ENCODE peak calls at places on chromosomes 4 and X, in seven cellular contexts. One of them, this sample, is unnamed.

GRCh38 chr4:87235020-87235671 is 14.7 kb upstream of the KLHL8 start:
- DNase-seq in sigmoid colon: no peak
- DNase-seq in GM06990: no peak
- DNase-seq in pancreas: no peak
- DNase-seq in WERI-Rb-1: no peak
- DNase-seq in fibroblast of mammary gland: peak
- DNase-seq in astrocyte of the cerebellum: no peak
- DNase-seq in this sample: no peak

GRCh38 chr4:71595576-71596108 is 188.2 kb downstream of the GC start:
- DNase-seq in sigmoid colon: no peak
- DNase-seq in GM06990: no peak
- DNase-seq in pancreas: no peak
- DNase-seq in WERI-Rb-1: no peak
- DNase-seq in fibroblast of mammary gland: peak
- DNase-seq in astrocyte of the cerebellum: no peak
- DNase-seq in this sample: peak

GRCh38 chr4:109185951-109186350 is 116.5 kb downstream of the COL25A1 start:
- DNase-seq in sigmoid colon: no peak
- DNase-seq in GM06990: no peak
- DNase-seq in pancreas: no peak
- DNase-seq in WERI-Rb-1: no peak
- DNase-seq in fibroblast of mammary gland: no peak
- DNase-seq in astrocyte of the cerebellum: no peak
- DNase-seq in this sample: no peak

GRCh38 chrX:24838624-24839023 is 144.9 kb downstream of the POLA1 start:
- DNase-seq in sigmoid colon: no peak
- DNase-seq in GM06990: no peak
- DNase-seq in pancreas: no peak
- DNase-seq in WERI-Rb-1: no peak
- DNase-seq in fibroblast of mammary gland: peak
- DNase-seq in astrocyte of the cerebellum: peak
- DNase-seq in this sample: no peak

GRCh38 chrX:41014776-41015175 is 70.5 kb upstream of the USP9X start:
- DNase-seq in sigmoid colon: no peak
- DNase-seq in GM06990: no peak
- DNase-seq in pancreas: no peak
- DNase-seq in WERI-Rb-1: no peak
- DNase-seq in fibroblast of mammary gland: peak
- DNase-seq in astrocyte of the cerebellum: no peak
- DNase-seq in this sample: no peak

GRCh38 chrX:2690856-2691542 is at the start of gene CD99:
- DNase-seq in sigmoid colon: peak
- DNase-seq in GM06990: peak
- DNase-seq in pancreas: peak
- DNase-seq in WERI-Rb-1: peak
- DNase-seq in fibroblast of mammary gland: peak
- DNase-seq in astrocyte of the cerebellum: no peak
- DNase-seq in this sample: peak

GRCh38 chrX:154541896-154542722 is 4.5 kb downstream of the G6PD start:
- DNase-seq in sigmoid colon: peak
- DNase-seq in GM06990: no peak
- DNase-seq in pancreas: no peak
- DNase-seq in WERI-Rb-1: no peak
- DNase-seq in fibroblast of mammary gland: peak
- DNase-seq in astrocyte of the cerebellum: peak
- DNase-seq in this sample: peak

GRCh38 chrX:42678133-42678532 is 99.8 kb downstream of the PPP1R2C start:
- DNase-seq in sigmoid colon: no peak
- DNase-seq in GM06990: no peak
- DNase-seq in pancreas: peak
- DNase-seq in WERI-Rb-1: peak
- DNase-seq in fibroblast of mammary gland: peak
- DNase-seq in astrocyte of the cerebellum: no peak
- DNase-seq in this sample: no peak

GRCh38 chr4:78776031-78776728 is at the start of gene BMP2K:
- DNase-seq in sigmoid colon: peak
- DNase-seq in GM06990: peak
- DNase-seq in pancreas: peak
- DNase-seq in WERI-Rb-1: peak
- DNase-seq in fibroblast of mammary gland: peak
- DNase-seq in astrocyte of the cerebellum: peak
- DNase-seq in this sample: peak

GRCh38 chr4:141207971-141208370 is 12.7 kb upstream of the ZNF330 start:
- DNase-seq in sigmoid colon: no peak
- DNase-seq in GM06990: no peak
- DNase-seq in pancreas: no peak
- DNase-seq in WERI-Rb-1: no peak
- DNase-seq in fibroblast of mammary gland: no peak
- DNase-seq in astrocyte of the cerebellum: no peak
- DNase-seq in this sample: no peak

GRCh38 chrX:47358387-47359065 is 11.9 kb upstream of the ZNF157 start:
- DNase-seq in sigmoid colon: no peak
- DNase-seq in GM06990: no peak
- DNase-seq in pancreas: no peak
- DNase-seq in WERI-Rb-1: no peak
- DNase-seq in fibroblast of mammary gland: no peak
- DNase-seq in astrocyte of the cerebellum: no peak
- DNase-seq in this sample: peak

GRCh38 chr4:184590196-184590595 is 59.1 kb downstream of the CASP3 start:
- DNase-seq in sigmoid colon: no peak
- DNase-seq in GM06990: no peak
- DNase-seq in pancreas: no peak
- DNase-seq in WERI-Rb-1: no peak
- DNase-seq in fibroblast of mammary gland: no peak
- DNase-seq in astrocyte of the cerebellum: no peak
- DNase-seq in this sample: no peak

GRCh38 chr4:19375931-19376330 is 875.8 kb upstream of the SLIT2 start:
- DNase-seq in sigmoid colon: no peak
- DNase-seq in GM06990: no peak
- DNase-seq in pancreas: no peak
- DNase-seq in WERI-Rb-1: no peak
- DNase-seq in fibroblast of mammary gland: peak
- DNase-seq in astrocyte of the cerebellum: no peak
- DNase-seq in this sample: no peak

GRCh38 chr4:105472871-105473339 is 957 bp downstream of the PPA2 start:
- DNase-seq in sigmoid colon: no peak
- DNase-seq in GM06990: no peak
- DNase-seq in pancreas: no peak
- DNase-seq in WERI-Rb-1: no peak
- DNase-seq in fibroblast of mammary gland: no peak
- DNase-seq in astrocyte of the cerebellum: no peak
- DNase-seq in this sample: no peak

GRCh38 chr4:164252286-164252685 is 501.6 kb upstream of the SMIM31 start:
- DNase-seq in sigmoid colon: no peak
- DNase-seq in GM06990: no peak
- DNase-seq in pancreas: no peak
- DNase-seq in WERI-Rb-1: no peak
- DNase-seq in fibroblast of mammary gland: peak
- DNase-seq in astrocyte of the cerebellum: no peak
- DNase-seq in this sample: no peak

GRCh38 chr4:42151568-42152506 is 618 bp downstream of the BEND4 start:
- DNase-seq in sigmoid colon: no peak
- DNase-seq in GM06990: peak
- DNase-seq in pancreas: peak
- DNase-seq in WERI-Rb-1: peak
- DNase-seq in fibroblast of mammary gland: no peak
- DNase-seq in astrocyte of the cerebellum: no peak
- DNase-seq in this sample: peak

GRCh38 chr4:78704981-78705757 is 71.0 kb upstream of the BMP2K start:
- DNase-seq in sigmoid colon: no peak
- DNase-seq in GM06990: no peak
- DNase-seq in pancreas: no peak
- DNase-seq in WERI-Rb-1: no peak
- DNase-seq in fibroblast of mammary gland: peak
- DNase-seq in astrocyte of the cerebellum: peak
- DNase-seq in this sample: peak

GRCh38 chr4:184953421-184953820 is 64.9 kb upstream of the HELT start:
- DNase-seq in sigmoid colon: no peak
- DNase-seq in GM06990: no peak
- DNase-seq in pancreas: no peak
- DNase-seq in WERI-Rb-1: peak
- DNase-seq in fibroblast of mammary gland: no peak
- DNase-seq in astrocyte of the cerebellum: no peak
- DNase-seq in this sample: no peak

GRCh38 chr4:170325599-170325998 is 235.8 kb upstream of the AADAT start:
- DNase-seq in sigmoid colon: no peak
- DNase-seq in GM06990: no peak
- DNase-seq in pancreas: no peak
- DNase-seq in WERI-Rb-1: no peak
- DNase-seq in fibroblast of mammary gland: no peak
- DNase-seq in astrocyte of the cerebellum: no peak
- DNase-seq in this sample: no peak

GRCh38 chrX:43974736-43975135 is 1.5 kb upstream of the NDP start:
- DNase-seq in sigmoid colon: no peak
- DNase-seq in GM06990: no peak
- DNase-seq in pancreas: no peak
- DNase-seq in WERI-Rb-1: no peak
- DNase-seq in fibroblast of mammary gland: peak
- DNase-seq in astrocyte of the cerebellum: no peak
- DNase-seq in this sample: no peak

GRCh38 chrX:43971966-43972961 is 926 bp downstream of the NDP start:
- DNase-seq in sigmoid colon: no peak
- DNase-seq in GM06990: no peak
- DNase-seq in pancreas: no peak
- DNase-seq in WERI-Rb-1: no peak
- DNase-seq in fibroblast of mammary gland: peak
- DNase-seq in astrocyte of the cerebellum: no peak
- DNase-seq in this sample: no peak

GRCh38 chrX:43974076-43974475 is 886 bp upstream of the NDP start:
- DNase-seq in sigmoid colon: no peak
- DNase-seq in GM06990: no peak
- DNase-seq in pancreas: no peak
- DNase-seq in WERI-Rb-1: no peak
- DNase-seq in fibroblast of mammary gland: no peak
- DNase-seq in astrocyte of the cerebellum: no peak
- DNase-seq in this sample: no peak

GRCh38 chrX:43975747-43976146 is 2.6 kb upstream of the NDP start:
- DNase-seq in sigmoid colon: no peak
- DNase-seq in GM06990: no peak
- DNase-seq in pancreas: no peak
- DNase-seq in WERI-Rb-1: no peak
- DNase-seq in fibroblast of mammary gland: no peak
- DNase-seq in astrocyte of the cerebellum: no peak
- DNase-seq in this sample: no peak

GRCh38 chrX:43973249-43973672 is at the start of gene NDP:
- DNase-seq in sigmoid colon: no peak
- DNase-seq in GM06990: no peak
- DNase-seq in pancreas: no peak
- DNase-seq in WERI-Rb-1: no peak
- DNase-seq in fibroblast of mammary gland: peak
- DNase-seq in astrocyte of the cerebellum: no peak
- DNase-seq in this sample: no peak
- H3K4me3 ChIP-seq in sigmoid colon: peak
- H3K4me3 ChIP-seq in GM06990: no peak
- H3K4me3 ChIP-seq in pancreas: no peak
- H3K4me3 ChIP-seq in WERI-Rb-1: no peak
- H3K4me3 ChIP-seq in fibroblast of mammary gland: peak
- H3K4me3 ChIP-seq in astrocyte of the cerebellum: peak
- H3K4me3 ChIP-seq in this sample: no peak

GRCh38 chr4:48478273-48478672 is 4.9 kb upstream of the SLC10A4 start:
- DNase-seq in sigmoid colon: no peak
- DNase-seq in GM06990: no peak
- DNase-seq in pancreas: no peak
- DNase-seq in WERI-Rb-1: no peak
- DNase-seq in fibroblast of mammary gland: no peak
- DNase-seq in astrocyte of the cerebellum: no peak
- DNase-seq in this sample: no peak

GRCh38 chr4:48481581-48481980 is 1.6 kb upstream of the SLC10A4 start:
- DNase-seq in sigmoid colon: no peak
- DNase-seq in GM06990: no peak
- DNase-seq in pancreas: no peak
- DNase-seq in WERI-Rb-1: no peak
- DNase-seq in fibroblast of mammary gland: no peak
- DNase-seq in astrocyte of the cerebellum: no peak
- DNase-seq in this sample: no peak

GRCh38 chr4:48483006-48483776 is at the start of gene SLC10A4:
- DNase-seq in sigmoid colon: no peak
- DNase-seq in GM06990: peak
- DNase-seq in pancreas: no peak
- DNase-seq in WERI-Rb-1: no peak
- DNase-seq in fibroblast of mammary gland: no peak
- DNase-seq in astrocyte of the cerebellum: no peak
- DNase-seq in this sample: peak

GRCh38 chr4:48484494-48485168 is 1.5 kb downstream of the SLC10A4 start:
- DNase-seq in sigmoid colon: no peak
- DNase-seq in GM06990: no peak
- DNase-seq in pancreas: no peak
- DNase-seq in WERI-Rb-1: no peak
- DNase-seq in fibroblast of mammary gland: no peak
- DNase-seq in astrocyte of the cerebellum: no peak
- DNase-seq in this sample: no peak

GRCh38 chr4:48483777-48484493 is 792 bp downstream of the SLC10A4 start:
- DNase-seq in sigmoid colon: no peak
- DNase-seq in GM06990: no peak
- DNase-seq in pancreas: peak
- DNase-seq in WERI-Rb-1: no peak
- DNase-seq in fibroblast of mammary gland: no peak
- DNase-seq in astrocyte of the cerebellum: no peak
- DNase-seq in this sample: no peak
- TF ChIP-seq CTCF in sigmoid colon: no peak
- TF ChIP-seq CTCF in GM06990: no peak
- TF ChIP-seq CTCF in pancreas: no peak
- TF ChIP-seq CTCF in WERI-Rb-1: no peak
- TF ChIP-seq CTCF in fibroblast of mammary gland: no peak
- TF ChIP-seq CTCF in astrocyte of the cerebellum: no peak
- TF ChIP-seq CTCF in this sample: no peak

GRCh38 chr4:8198906-8199593 is at the start of gene SH3TC1:
- DNase-seq in sigmoid colon: peak
- DNase-seq in GM06990: peak
- DNase-seq in pancreas: peak
- DNase-seq in WERI-Rb-1: peak
- DNase-seq in fibroblast of mammary gland: peak
- DNase-seq in astrocyte of the cerebellum: no peak
- DNase-seq in this sample: peak
- H3K4me3 ChIP-seq in sigmoid colon: peak
- H3K4me3 ChIP-seq in GM06990: peak
- H3K4me3 ChIP-seq in pancreas: peak
- H3K4me3 ChIP-seq in WERI-Rb-1: peak
- H3K4me3 ChIP-seq in fibroblast of mammary gland: peak
- H3K4me3 ChIP-seq in astrocyte of the cerebellum: no peak
- H3K4me3 ChIP-seq in this sample: peak

GRCh38 chr4:3365326-3365725 is 72.5 kb downstream of the RGS12 start:
- DNase-seq in sigmoid colon: peak
- DNase-seq in GM06990: no peak
- DNase-seq in pancreas: no peak
- DNase-seq in WERI-Rb-1: no peak
- DNase-seq in fibroblast of mammary gland: no peak
- DNase-seq in astrocyte of the cerebellum: no peak
- DNase-seq in this sample: no peak
- TF ChIP-seq CTCF in sigmoid colon: no peak
- TF ChIP-seq CTCF in GM06990: no peak
- TF ChIP-seq CTCF in pancreas: no peak
- TF ChIP-seq CTCF in WERI-Rb-1: no peak
- TF ChIP-seq CTCF in fibroblast of mammary gland: no peak
- TF ChIP-seq CTCF in astrocyte of the cerebellum: no peak
- TF ChIP-seq CTCF in this sample: no peak